ENCODE peak calls at places on chromosomes 16 and 17, in seven cellular contexts. V, O, L, S, J, Z and Y are unnamed samples.

GRCh38 chr17:17970699-17971430 is 1.3 kb downstream of the TOM1L2 start:
- DNase-seq in J (no peak), Z (no peak), V (no peak), L (no peak), S (no peak), O (no peak), Y (no peak)

GRCh38 chr17:56756536-56756935 is 77.2 kb downstream of the C17orf67 start:
- DNase-seq in O (peak), L (no peak), V (no peak), S (no peak), J (no peak), Z (peak), Y (no peak)

GRCh38 chr17:56699186-56699895 is 105.8 kb downstream of the NOG start:
- DNase-seq in J (no peak), L (peak), Z (peak), V (no peak), S (peak), O (peak), Y (peak)

GRCh38 chr17:42484304-42484703 is 25.6 kb downstream of the ATP6V0A1 start:
- DNase-seq in Z (no peak), L (no peak), O (no peak), S (no peak), J (no peak), V (peak), Y (no peak)

GRCh38 chr17:6352016-6352415 is 82.9 kb downstream of the AIPL1 start:
- DNase-seq in O (no peak), J (no peak), S (no peak), Z (no peak), V (no peak), L (no peak), Y (no peak)

GRCh38 chr17:45102856-45103255 is 29.5 kb downstream of the PLCD3 start:
- DNase-seq in L (no peak), J (no peak), S (no peak), O (no peak), V (no peak), Z (no peak), Y (no peak)

GRCh38 chr17:79645022-79645776 is 34.3 kb upstream of the RBFOX3 start:
- DNase-seq in Z (no peak), J (no peak), L (no peak), S (peak), V (no peak), O (no peak), Y (no peak)

GRCh38 chr17:61208301-61209098 is 191.1 kb upstream of the TBX2 start:
- DNase-seq in Z (peak), J (no peak), S (no peak), O (no peak), V (no peak), L (no peak), Y (no peak)

GRCh38 chr17:13725286-13725990 is 123.7 kb upstream of the HS3ST3A1 start:
- DNase-seq in S (no peak), V (no peak), O (no peak), L (no peak), Z (peak), J (no peak), Y (no peak)

GRCh38 chr17:57368637-57369336 is 112.5 kb downstream of the MSI2 start:
- DNase-seq in Z (no peak), J (no peak), O (no peak), V (no peak), S (no peak), L (no peak), Y (no peak)

GRCh38 chr16:54193656-54194007 is 93.0 kb downstream of the IRX3 start:
- DNase-seq in Z (peak), V (peak), O (peak), L (peak), J (peak), S (peak), Y (peak)

GRCh38 chr16:81514041-81514559 is 69.5 kb downstream of the CMIP start:
- DNase-seq in V (no peak), Z (no peak), S (no peak), L (no peak), J (no peak), O (no peak), Y (no peak)

GRCh38 chr16:275041-275621 is 613 bp downstream of the RGS11 start:
- DNase-seq in V (no peak), S (no peak), O (no peak), J (no peak), L (no peak), Z (no peak), Y (peak)

GRCh38 chr17:44324092-44324570 is 492 bp downstream of the SLC25A39 start:
- DNase-seq in V (no peak), O (no peak), J (no peak), Z (no peak), S (no peak), L (no peak), Y (no peak)

GRCh38 chr17:76103274-76104139 is at the start of gene EXOC7:
- DNase-seq in J (peak), V (peak), S (peak), L (peak), Z (peak), O (peak), Y (peak)

GRCh38 chr16:10601444-10602401 is 21.3 kb upstream of the EMP2 start:
- DNase-seq in O (no peak), S (no peak), L (peak), V (no peak), Z (no peak), J (no peak), Y (peak)

GRCh38 chr17:76492989-76493501 is 8.2 kb downstream of the RHBDF2 start:
- DNase-seq in S (no peak), L (peak), J (peak), O (no peak), V (no peak), Z (peak), Y (no peak)

GRCh38 chr16:17469742-17470001 is 1.1 kb downstream of the XYLT1 start:
- DNase-seq in J (no peak), S (no peak), L (no peak), V (no peak), O (no peak), Z (no peak), Y (no peak)